ENCODE peak calls at places on chromosomes 2 and 18, in seven cellular contexts. E is brain microvascular endothelial cell; Y is GM12892; F is activated naive CD4-positive, alpha-beta T cell; K is neuronal stem cell; N is EL; P is GM12891. W is an unnamed sample.

GRCh38 chr2:210167227-210167626 is 4.0 kb downstream of the KANSL1L start:
- DNase-seq in E (no peak), Y (no peak), F (no peak), K (no peak), N (peak; percentile 6), P (no peak), W (peak; percentile 30)

GRCh38 chr2:240895656-240896388 is at the start of gene MAB21L4:
- DNase-seq in E (no peak), Y (no peak), F (no peak), K (no peak), N (no peak), P (no peak), W (no peak)

GRCh38 chr2:110804915-110805314 is 72.5 kb downstream of the ACOXL start:
- DNase-seq in E (no peak), Y (peak; percentile 26), F (no peak), K (no peak), N (no peak), P (no peak), W (no peak)

GRCh38 chr2:240959214-240959940 is 39.0 kb upstream of the SNED1 start:
- DNase-seq in E (no peak), Y (peak; percentile 12), F (no peak), K (no peak), N (no peak), P (peak; percentile 20), W (no peak)

GRCh38 chr18:46220116-46220515 is 115.9 kb downstream of the HAUS1 start:
- DNase-seq in E (peak; percentile 67), Y (no peak), F (no peak), K (no peak), N (peak; percentile 77), P (no peak), W (peak; percentile 81)

GRCh38 chr2:101262142-101262541 is 9.5 kb downstream of the CNOT11 start:
- DNase-seq in E (no peak), Y (no peak), F (no peak), K (no peak), N (no peak), P (no peak), W (no peak)

GRCh38 chr2:174023591-174024523 is 58.7 kb upstream of the SP3 start:
- DNase-seq in E (peak; percentile 88), Y (no peak), F (no peak), K (no peak), N (peak; percentile 83), P (no peak), W (peak; percentile 82)

GRCh38 chr2:98731709-98732349 is 897 bp upstream of the MGAT4A start:
- DNase-seq in E (no peak), Y (no peak), F (no peak), K (peak; percentile 11), N (no peak), P (no peak), W (no peak)

GRCh38 chr2:74278694-74279093 is 64.5 kb downstream of the SLC4A5 start:
- DNase-seq in E (no peak), Y (no peak), F (no peak), K (no peak), N (no peak), P (no peak), W (no peak)

GRCh38 chr2:41042343-41042742 is 590.5 kb upstream of the SLC8A1 start:
- DNase-seq in E (no peak), Y (no peak), F (no peak), K (no peak), N (no peak), P (no peak), W (peak; percentile 39)

GRCh38 chr2:26492749-26493515 is 15.0 kb upstream of the OTOF start:
- DNase-seq in E (no peak), Y (no peak), F (no peak), K (no peak), N (no peak), P (no peak), W (no peak)

GRCh38 chr18:48623468-48624220 is 84.8 kb downstream of the CTIF start:
- DNase-seq in E (peak; percentile 69), Y (no peak), F (no peak), K (no peak), N (peak; percentile 95), P (no peak), W (peak; percentile 90)

GRCh38 chr2:189411860-189412259 is 29.4 kb upstream of the WDR75 start:
- DNase-seq in E (peak; percentile 61), Y (no peak), F (no peak), K (no peak), N (peak; percentile 86), P (no peak), W (peak; percentile 87)

GRCh38 chr2:14330884-14331283 is 301.6 kb upstream of the LRATD1 start:
- DNase-seq in E (no peak), Y (no peak), F (no peak), K (no peak), N (no peak), P (no peak), W (no peak)

GRCh38 chr2:203692039-203692710 is 14.3 kb upstream of the CD28 start:
- DNase-seq in E (no peak), Y (no peak), F (no peak), K (no peak), N (no peak), P (no peak), W (no peak)

GRCh38 chr2:86065512-86065911 is 40.2 kb downstream of the POLR1A start:
- DNase-seq in E (no peak), Y (no peak), F (no peak), K (no peak), N (peak; percentile 44), P (no peak), W (no peak)

GRCh38 chr18:21513292-21513691 is 87.2 kb downstream of the ESCO1 start:
- DNase-seq in E (no peak), Y (no peak), F (no peak), K (no peak), N (no peak), P (no peak), W (no peak)

GRCh38 chr2:196230051-196230450 is 58.7 kb upstream of the STK17B start:
- DNase-seq in E (no peak), Y (no peak), F (no peak), K (no peak), N (no peak), P (no peak), W (no peak)

GRCh38 chr2:229818230-229818629 is 103.6 kb downstream of the TRIP12 start:
- DNase-seq in E (no peak), Y (no peak), F (no peak), K (no peak), N (no peak), P (no peak), W (no peak)

GRCh38 chr18:59265246-59266018 is 7.8 kb downstream of the RAX start:
- DNase-seq in E (no peak), Y (no peak), F (no peak), K (no peak), N (no peak), P (peak; percentile 47), W (no peak)

GRCh38 chr2:37885329-37885993 is 39.6 kb upstream of the RMDN2 start:
- DNase-seq in E (no peak), Y (no peak), F (no peak), K (no peak), N (no peak), P (no peak), W (no peak)

GRCh38 chr2:239067196-239067865 is 219.4 kb downstream of the TWIST2 start:
- DNase-seq in E (no peak), Y (no peak), F (no peak), K (no peak), N (no peak), P (no peak), W (no peak)